ENCODE peak calls at places on chromosome 14, in ten cellular contexts. V is GM19239; S is stimulated activated CD4-positive, alpha-beta T cell treated with anti-CD3 and anti-CD28 coated beads, Interleukin-2, amount 100 ng/mL, for 24 hours; R is T47D; Q is mucosa of descending colon; N is foreskin fibroblast; X is GM12865; B is naive B cell; K is activated CD4-positive, CD25-positive, alpha-beta regulatory T cell; H is CD4-positive, CD25-positive, alpha-beta regulatory T cell. L is an unnamed sample.

GRCh38 chr14:59306775-59307174 is 118.3 kb downstream of the DAAM1 start:
- DNase-seq in V (no peak), S (no peak), R (no peak), Q (no peak), N (peak), X (no peak), B (no peak), K (no peak), H (peak), L (no peak)

GRCh38 chr14:30656190-30656632 is 34.1 kb downstream of the SCFD1 start:
- DNase-seq in V (no peak), S (peak), R (peak), Q (no peak), N (peak), X (peak), B (peak), K (peak), H (peak), L (peak)

GRCh38 chr14:90499121-90499520 is 102.3 kb downstream of the CALM1 start:
- DNase-seq in V (no peak), S (no peak), R (no peak), Q (no peak), N (no peak), X (no peak), B (no peak), K (no peak), H (no peak), L (no peak)

GRCh38 chr14:88468396-88468795 is 82.9 kb downstream of the SPATA7 start:
- DNase-seq in V (no peak), S (no peak), R (no peak), Q (no peak), N (peak), X (no peak), B (no peak), K (no peak), H (no peak), L (no peak)

GRCh38 chr14:100666851-100667250 is 59.8 kb upstream of the DLK1 start:
- DNase-seq in V (no peak), S (no peak), R (no peak), Q (no peak), N (no peak), X (no peak), B (no peak), K (no peak), H (no peak), L (no peak)

GRCh38 chr14:26385302-26385701 is 212.5 kb downstream of the NOVA1 start:
- DNase-seq in V (no peak), S (no peak), R (no peak), Q (no peak), N (no peak), X (no peak), B (no peak), K (no peak), H (no peak), L (no peak)

GRCh38 chr14:52002542-52002941 is 13.2 kb downstream of the RTRAF start:
- DNase-seq in V (no peak), S (no peak), R (no peak), Q (no peak), N (no peak), X (no peak), B (no peak), K (no peak), H (no peak), L (no peak)

GRCh38 chr14:59037086-59037485 is 151.4 kb upstream of the DAAM1 start:
- DNase-seq in V (no peak), S (no peak), R (no peak), Q (no peak), N (no peak), X (no peak), B (no peak), K (no peak), H (no peak), L (no peak)

GRCh38 chr14:79011091-79011919 is 841.1 kb downstream of the NRXN3 start:
- DNase-seq in V (no peak), S (no peak), R (peak), Q (no peak), N (peak), X (peak), B (no peak), K (no peak), H (peak), L (peak)

GRCh38 chr14:94562019-94562418 is 777 bp downstream of the SERPINA4 start:
- DNase-seq in V (no peak), S (no peak), R (no peak), Q (no peak), N (no peak), X (peak), B (no peak), K (no peak), H (no peak), L (no peak)

GRCh38 chr14:36667679-36668078 is 6.0 kb downstream of the PAX9 start:
- DNase-seq in V (no peak), S (no peak), R (no peak), Q (no peak), N (no peak), X (no peak), B (no peak), K (no peak), H (no peak), L (no peak)

GRCh38 chr14:39440975-39441374 is 8.7 kb upstream of the FBXO33 start:
- DNase-seq in V (no peak), S (no peak), R (no peak), Q (no peak), N (no peak), X (no peak), B (no peak), K (no peak), H (no peak), L (no peak)

GRCh38 chr14:72559669-72560068 is 334.2 kb downstream of the DPF3 start:
- DNase-seq in V (no peak), S (no peak), R (no peak), Q (no peak), N (no peak), X (no peak), B (no peak), K (no peak), H (no peak), L (no peak)

GRCh38 chr14:24381363-24382102 is 13.5 kb downstream of the NFATC4 start:
- DNase-seq in V (no peak), S (no peak), R (no peak), Q (no peak), N (no peak), X (no peak), B (no peak), K (no peak), H (no peak), L (no peak)

GRCh38 chr14:95231966-95232365 is 74.6 kb upstream of the DICER1 start:
- DNase-seq in V (no peak), S (no peak), R (no peak), Q (peak), N (no peak), X (no peak), B (no peak), K (no peak), H (no peak), L (no peak)

GRCh38 chr14:105147701-105148603 is 20.6 kb downstream of the JAG2 start:
- DNase-seq in V (no peak), S (no peak), R (no peak), Q (no peak), N (no peak), X (no peak), B (no peak), K (no peak), H (no peak), L (no peak)

GRCh38 chr14:28763914-28764848 is 2.4 kb upstream of the FOXG1 start:
- DNase-seq in V (no peak), S (no peak), R (no peak), Q (no peak), N (no peak), X (no peak), B (no peak), K (no peak), H (no peak), L (no peak)

GRCh38 chr14:52025952-52026510 is 36.7 kb downstream of the RTRAF start:
- DNase-seq in V (no peak), S (no peak), R (no peak), Q (no peak), N (peak), X (no peak), B (no peak), K (no peak), H (no peak), L (no peak)

L was measured in GM10248.